ENCODE peak calls at places on chromosomes 4 and X, in seven cellular contexts. S is activated T-helper 1 cell treated with anti-CD3 and anti-CD28 coated beads, Interleukin-2, amount 50 U/mL, for 16 hours; C is CD8-positive, alpha-beta T cell; L is hypothalamus; H is amniotic stem cell; X is cardiac fibroblast; A is NCI-H1436. U is an unnamed sample.

GRCh38 chr4:182188622-182189021 is 54.6 kb upstream of the TENM3 start:
- DNase-seq in X (no peak), H (no peak), C (no peak), S (no peak), L (no peak), A (no peak), U (no peak)

GRCh38 chrX:4043951-4044350 is 330.5 kb upstream of the PRKX start:
- DNase-seq in X (no peak), C (no peak), L (no peak), S (no peak), A (no peak), H (no peak), U (no peak)

GRCh38 chr4:140642674-140643437 is 74.1 kb upstream of the UCP1 start:
- DNase-seq in A (no peak), X (no peak), H (no peak), C (no peak), L (no peak), S (no peak), U (no peak)

GRCh38 chr4:138609943-138610350 is 367.8 kb upstream of the SLC7A11 start:
- DNase-seq in H (peak), S (no peak), A (no peak), X (peak), C (no peak), L (peak), U (no peak)

GRCh38 chr4:60945641-60946040 is 254.5 kb upstream of the ADGRL3 start:
- DNase-seq in S (no peak), X (no peak), L (no peak), C (no peak), A (no peak), H (no peak), U (no peak)

GRCh38 chrX:53223955-53224859 is 800 bp downstream of the KDM5C start:
- DNase-seq in C (no peak), A (no peak), S (no peak), H (peak), L (no peak), X (peak), U (no peak)

GRCh38 chrX:31929366-31929765 is 857.5 kb upstream of the FTHL17 start:
- DNase-seq in H (no peak), A (no peak), X (no peak), C (no peak), L (no peak), S (no peak), U (no peak)

GRCh38 chr4:114417214-114417613 is 181.4 kb upstream of the UGT8 start:
- DNase-seq in X (no peak), L (no peak), A (peak), H (no peak), S (no peak), C (no peak), U (peak)

GRCh38 chrX:66961665-66962064 is 322.8 kb upstream of the EDA2R start:
- DNase-seq in X (no peak), A (no peak), L (no peak), S (no peak), C (no peak), H (no peak), U (no peak)

GRCh38 chr4:145446184-145446583 is 35.5 kb upstream of the SMAD1 start:
- DNase-seq in L (no peak), A (peak), C (no peak), H (no peak), S (no peak), X (no peak), U (no peak)

GRCh38 chrX:153381684-153382532 is 19.2 kb downstream of the PNMA6E start:
- DNase-seq in H (peak), C (no peak), L (peak), S (no peak), X (peak), A (peak), U (peak)

GRCh38 chrX:54826598-54826997 is 19.1 kb downstream of the MAGED2 start:
- DNase-seq in H (no peak), X (no peak), L (no peak), C (no peak), S (no peak), A (no peak), U (no peak)

GRCh38 chrX:40145001-40145631 is 47.4 kb upstream of the BCOR start:
- DNase-seq in H (no peak), A (no peak), S (no peak), X (no peak), L (no peak), C (no peak), U (no peak)

GRCh38 chrX:150610038-150610437 is 41.6 kb downstream of the MTM1 start:
- DNase-seq in A (no peak), C (no peak), X (no peak), L (no peak), H (no peak), S (no peak), U (no peak)

GRCh38 chr4:77742054-77742453 is 77.1 kb downstream of the CNOT6L start:
- DNase-seq in X (peak), A (no peak), C (no peak), S (no peak), L (no peak), H (no peak), U (no peak)

GRCh38 chr4:2090642-2091041 is 31.5 kb downstream of the NAT8L start:
- DNase-seq in L (no peak), X (no peak), S (no peak), A (no peak), H (no peak), C (no peak), U (no peak)

GRCh38 chr4:53921856-53922255 is 142.5 kb downstream of the CHIC2 start:
- DNase-seq in C (no peak), X (no peak), H (no peak), L (no peak), A (no peak), S (no peak), U (no peak)

GRCh38 chr4:55866973-55867574 is 13.6 kb downstream of the EXOC1 start:
- DNase-seq in X (peak), A (peak), S (no peak), C (peak), H (peak), L (peak), U (peak)

GRCh38 chr4:177380730-177381287 is 61.4 kb downstream of the AGA start:
- DNase-seq in C (no peak), A (no peak), X (peak), S (no peak), H (no peak), L (no peak), U (peak)

GRCh38 chr4:121273191-121273590 is 107.6 kb downstream of the QRFPR start:
- DNase-seq in S (no peak), C (no peak), X (no peak), H (no peak), A (no peak), L (no peak), U (no peak)

GRCh38 chrX:108641589-108642272 is 94.6 kb downstream of the IRS4 start:
- DNase-seq in S (no peak), A (no peak), L (no peak), X (no peak), C (no peak), H (no peak), U (no peak)

GRCh38 chr4:187393546-187394344 is 601.8 kb upstream of the ZFP42 start:
- DNase-seq in C (no peak), X (no peak), L (no peak), H (no peak), A (no peak), S (no peak), U (no peak)

U was measured in HTR-8/SVneo.